ENCODE peak calls at places on chromosomes 4 and X, in eight cellular contexts. L is cardiac muscle cell; K is GOT3; R is H4; N is naive thymus-derived CD4-positive, alpha-beta T cell; P is mucosa of gallbladder; U is GM06990; S is NCI-H345. X is an unnamed sample.

GRCh38 chr4:133498149-133498548 is 349.1 kb downstream of the PCDH10 start:
- DNase-seq in P (no peak), R (no peak), S (no peak), N (no peak), L (no peak), U (no peak), K (no peak), X (no peak)

GRCh38 chr4:24794916-24795665 is at the start of gene SOD3:
- DNase-seq in L (peak; percentile 96), R (no peak), N (no peak), K (peak; percentile 24), U (no peak), S (no peak), P (peak; percentile 84), X (peak; percentile 68)

GRCh38 chr4:97589481-97590196 is 553.6 kb downstream of the STPG2 start:
- DNase-seq in N (no peak), R (no peak), P (no peak), K (no peak), U (no peak), L (no peak), S (no peak), X (no peak)

GRCh38 chr4:55927776-55928437 is 20.8 kb upstream of the CEP135 start:
- DNase-seq in K (no peak), R (no peak), S (no peak), P (no peak), U (no peak), N (no peak), L (peak; percentile 28), X (no peak)

GRCh38 chr4:4853371-4853823 is 6.1 kb upstream of the MSX1 start:
- DNase-seq in K (no peak), N (no peak), U (no peak), L (no peak), R (no peak), P (no peak), S (no peak), X (no peak)

GRCh38 chrX:133689997-133690599 is 274.8 kb upstream of the GPC4 start:
- DNase-seq in S (no peak), K (no peak), L (no peak), P (no peak), U (no peak), N (no peak), R (no peak), X (no peak)

GRCh38 chrX:39985116-39985515 is 112.6 kb downstream of the BCOR start:
- DNase-seq in L (no peak), P (no peak), S (no peak), R (no peak), N (no peak), U (no peak), K (no peak), X (no peak)

GRCh38 chrX:155330992-155331391 is 3.4 kb downstream of the CLIC2 start:
- DNase-seq in K (no peak), N (no peak), R (no peak), S (no peak), P (no peak), U (no peak), L (no peak), X (no peak)

GRCh38 chr4:120922390-120923200 is at the start of gene PRDM5:
- DNase-seq in L (peak; percentile 76), P (peak; percentile 26), N (peak; percentile 31), R (peak; percentile 27), K (peak; percentile 13), S (peak; percentile 32), U (peak; percentile 16), X (no peak)

GRCh38 chr4:128528177-128528576 is 240.6 kb upstream of the PGRMC2 start:
- DNase-seq in U (no peak), L (no peak), S (no peak), N (no peak), P (no peak), R (no peak), K (no peak), X (no peak)

GRCh38 chr4:60019180-60019579 is 1180.9 kb upstream of the ADGRL3 start:
- DNase-seq in N (no peak), L (no peak), P (no peak), S (no peak), U (no peak), R (no peak), K (no peak), X (no peak)

GRCh38 chr4:122643257-122643656 is 22.4 kb upstream of the IL21 start:
- DNase-seq in R (no peak), S (no peak), L (no peak), U (no peak), P (no peak), K (no peak), N (no peak), X (no peak)

GRCh38 chrX:41482153-41482850 is 35.2 kb downstream of the NYX start:
- DNase-seq in N (no peak), K (no peak), S (no peak), L (peak; percentile 41), R (no peak), P (no peak), U (no peak), X (peak; percentile 16)

GRCh38 chrX:24396236-24396929 is 35.9 kb downstream of the SUPT20HL1 start:
- DNase-seq in P (no peak), R (peak; percentile 44), L (peak; percentile 77), U (no peak), S (peak; percentile 17), K (peak; percentile 2), N (no peak), X (no peak)

GRCh38 chrX:57453901-57454300 is 137.9 kb upstream of the ZXDB start:
- DNase-seq in R (no peak), L (peak; percentile 8), P (no peak), N (no peak), S (no peak), K (no peak), U (peak; percentile 18), X (no peak)

GRCh38 chrX:103063191-103063845 is 653 bp downstream of the BEX1 start:
- DNase-seq in L (peak; percentile 54), K (no peak), U (no peak), P (no peak), N (no peak), S (peak; percentile 43), R (peak; percentile 38), X (peak; percentile 28)

GRCh38 chr4:53804719-53805118 is 213.4 kb upstream of the LNX1 start:
- DNase-seq in P (peak; percentile 52), R (peak; percentile 28), U (peak; percentile 3), N (peak; percentile 22), L (no peak), K (no peak), S (no peak), X (peak; percentile 33)

GRCh38 chr4:633406-633805 is 8.0 kb downstream of the PDE6B start:
- DNase-seq in K (no peak), R (no peak), S (no peak), L (no peak), P (no peak), U (no peak), N (no peak), X (no peak)

GRCh38 chr4:40197879-40198689 is 1.3 kb downstream of the RHOH start:
- DNase-seq in S (no peak), K (no peak), U (no peak), R (no peak), P (no peak), N (peak; percentile 45), L (no peak), X (no peak)

GRCh38 chr4:48891028-48891619 is 15.4 kb downstream of the OCIAD2 start:
- DNase-seq in U (no peak), N (no peak), P (no peak), R (no peak), K (no peak), L (no peak), S (no peak), X (no peak)

GRCh38 chrX:46140272-46140671 is 404.9 kb downstream of the ZNF674 start:
- DNase-seq in P (no peak), N (no peak), K (no peak), R (no peak), S (no peak), L (peak; percentile 34), U (no peak), X (no peak)

GRCh38 chr4:159009521-159009920 is 93.4 kb upstream of the RAPGEF2 start:
- DNase-seq in U (no peak), P (no peak), R (peak; percentile 27), N (no peak), L (peak; percentile 29), K (no peak), S (no peak), X (no peak)

GRCh38 chr4:56129431-56129861 is 180.7 kb downstream of the CEP135 start:
- DNase-seq in K (no peak), U (peak; percentile 4), N (no peak), L (peak; percentile 80), R (peak; percentile 28), S (peak; percentile 5), P (peak; percentile 53), X (peak; percentile 46)

X was measured in HuH-7.